ENCODE peak calls at places on chromosomes 12 and 14, in four cellular contexts. W is activated T-cell treated with anti-CD3 and anti-CD28 coated beads for 24 hours, L is NAMALWA, G is B cell. E is an unnamed sample.

GRCh38 chr14:95157195-95157986 is at the start of gene DICER1:
- DNase-seq in L (peak), W (peak), G (peak), E (peak)

GRCh38 chr12:107317751-107318553 is 224.6 kb upstream of the CRY1 start:
- DNase-seq in W (peak), G (peak), L (peak), E (no peak)

GRCh38 chr12:123270380-123271181 is 1.1 kb downstream of the CDK2AP1 start:
- DNase-seq in L (no peak), W (no peak), G (peak), E (peak)

GRCh38 chr12:96985515-96986362 is 78.7 kb downstream of the NEDD1 start:
- DNase-seq in L (peak), G (peak), W (peak), E (peak)

GRCh38 chr12:8823565-8824300 is 1.3 kb downstream of the A2ML1 start:
- DNase-seq in L (peak), W (no peak), G (peak), E (peak)

GRCh38 chr12:122085571-122085970 is 7.0 kb downstream of the MLXIP start:
- DNase-seq in G (no peak), W (no peak), L (no peak), E (no peak)

GRCh38 chr14:64541971-64542838 is 1.7 kb downstream of the HSPA2 start:
- DNase-seq in W (no peak), G (no peak), L (no peak), E (no peak)

GRCh38 chr12:12883369-12884001 is 7.9 kb upstream of the GPRC5A start:
- DNase-seq in G (no peak), L (no peak), W (no peak), E (no peak)

GRCh38 chr12:90410962-90411361 is 544.0 kb downstream of the CCER1 start:
- DNase-seq in G (no peak), L (no peak), W (no peak), E (no peak)

GRCh38 chr12:49863946-49864816 is 21.3 kb upstream of the BCDIN3D start:
- DNase-seq in G (no peak), L (no peak), W (no peak), E (peak)

GRCh38 chr14:105485720-105486332 is 860 bp upstream of the CRIP1 start:
- DNase-seq in G (no peak), L (no peak), W (no peak), E (peak)

E was measured in Karpas-422.